ENCODE peak calls at places on chromosomes 2 and 18, in eight cellular contexts. S is stimulated activated CD4-positive, alpha-beta T cell treated with anti-CD3 and anti-CD28 coated beads, Interleukin-15, amount 100 ng/mL, for 1 hour; Z is GM03348; A is D341Med; P is epithelial cell of esophagus; W is IMR-90; O is GM23248; F is AML-193. J is an unnamed sample.

GRCh38 chr2:205702576-205702975 is 20.3 kb downstream of the NRP2 start:
- DNase-seq in S (no peak), Z (no peak), A (no peak), P (peak; percentile 62), W (no peak), O (no peak), F (no peak), J (no peak)

GRCh38 chr2:188292446-188293239 is 969 bp downstream of the GULP1 start:
- DNase-seq in S (no peak), Z (peak; percentile 62), A (peak; percentile 32), P (peak; percentile 73), W (peak; percentile 86), O (peak; percentile 80), F (no peak), J (no peak)

GRCh38 chr2:5145801-5146200 is 546.4 kb upstream of the SOX11 start:
- DNase-seq in S (no peak), Z (no peak), A (no peak), P (no peak), W (no peak), O (no peak), F (no peak), J (no peak)

GRCh38 chr2:135304694-135305093 is 226.3 kb downstream of the ZRANB3 start:
- DNase-seq in S (no peak), Z (no peak), A (no peak), P (no peak), W (no peak), O (no peak), F (no peak), J (no peak)

GRCh38 chr2:62447411-62447810 is 58.6 kb downstream of the TMEM17 start:
- DNase-seq in S (no peak), Z (no peak), A (no peak), P (no peak), W (no peak), O (no peak), F (no peak), J (no peak)

GRCh38 chr18:45482286-45482685 is 133.0 kb upstream of the SLC14A2 start:
- DNase-seq in S (no peak), Z (no peak), A (no peak), P (no peak), W (no peak), O (peak; percentile 5), F (no peak), J (no peak)

GRCh38 chr2:21369787-21370186 is 246.0 kb downstream of the TDRD15 start:
- DNase-seq in S (no peak), Z (no peak), A (no peak), P (no peak), W (no peak), O (no peak), F (no peak), J (no peak)

GRCh38 chr2:112163541-112163981 is 25.4 kb downstream of the FBLN7 start:
- DNase-seq in S (no peak), Z (no peak), A (no peak), P (no peak), W (no peak), O (no peak), F (no peak), J (no peak)

GRCh38 chr2:233857511-233858118 is 3.3 kb upstream of the HJURP start:
- DNase-seq in S (peak; percentile 42), Z (peak; percentile 43), A (peak; percentile 65), P (peak; percentile 63), W (no peak), O (peak; percentile 54), F (peak; percentile 3), J (no peak)

GRCh38 chr2:15298769-15299168 is 262.4 kb downstream of the NBAS start:
- DNase-seq in S (no peak), Z (no peak), A (no peak), P (peak; percentile 66), W (peak; percentile 90), O (peak; percentile 54), F (no peak), J (peak; percentile 89)

GRCh38 chr2:20532634-20533437 is 86.0 kb downstream of the RHOB start:
- DNase-seq in S (no peak), Z (no peak), A (no peak), P (no peak), W (no peak), O (no peak), F (no peak), J (no peak)

GRCh38 chr2:240356700-240357640 is 78.5 kb upstream of the GPC1 start:
- DNase-seq in S (no peak), Z (no peak), A (no peak), P (no peak), W (no peak), O (no peak), F (no peak), J (no peak)

GRCh38 chr2:43399515-43400245 is 173.3 kb upstream of the ZFP36L2 start:
- DNase-seq in S (no peak), Z (peak; percentile 60), A (no peak), P (no peak), W (peak; percentile 87), O (peak; percentile 58), F (no peak), J (no peak)

GRCh38 chr2:55843096-55843991 is 80.2 kb downstream of the EFEMP1 start:
- DNase-seq in S (no peak), Z (peak; percentile 80), A (no peak), P (peak; percentile 96), W (peak; percentile 99), O (peak; percentile 98), F (no peak), J (peak; percentile 92)

GRCh38 chr2:71696381-71696780 is 243.0 kb downstream of the DYSF start:
- DNase-seq in S (no peak), Z (no peak), A (no peak), P (no peak), W (no peak), O (no peak), F (no peak), J (no peak)

GRCh38 chr2:227942021-227942420 is 70.6 kb downstream of the DAW1 start:
- DNase-seq in S (no peak), Z (no peak), A (no peak), P (peak; percentile 29), W (no peak), O (peak; percentile 18), F (no peak), J (no peak)

GRCh38 chr2:119702918-119703401 is 24.0 kb downstream of the TMEM177 start:
- DNase-seq in S (peak; percentile 45), Z (peak; percentile 93), A (peak; percentile 90), P (peak; percentile 62), W (peak; percentile 46), O (peak; percentile 81), F (peak; percentile 69), J (peak; percentile 39)

GRCh38 chr2:229956491-229956890 is 34.2 kb downstream of the FBXO36 start:
- DNase-seq in S (no peak), Z (no peak), A (no peak), P (no peak), W (no peak), O (no peak), F (no peak), J (no peak)

GRCh38 chr2:11050565-11050964 is 104.7 kb upstream of the SLC66A3 start:
- DNase-seq in S (no peak), Z (no peak), A (no peak), P (peak; percentile 29), W (no peak), O (no peak), F (no peak), J (peak; percentile 2)

GRCh38 chr18:44742741-44743311 is 62.1 kb downstream of the SETBP1 start:
- DNase-seq in S (no peak), Z (peak; percentile 80), A (peak; percentile 87), P (no peak), W (peak; percentile 29), O (peak; percentile 67), F (no peak), J (no peak)

GRCh38 chr2:17583646-17584045 is 43.1 kb downstream of the VSNL1 start:
- DNase-seq in S (no peak), Z (no peak), A (no peak), P (peak; percentile 57), W (no peak), O (peak; percentile 42), F (no peak), J (no peak)

GRCh38 chr2:190065839-190066238 is 3.3 kb upstream of the MSTN start:
- DNase-seq in S (no peak), Z (no peak), A (no peak), P (no peak), W (peak; percentile 4), O (no peak), F (no peak), J (no peak)